ENCODE peak calls at places on chromosome 1, in eight cellular contexts. G is NCI-H1092; J is stimulated activated CD8-positive, alpha-beta memory T cell treated with anti-CD3 and anti-CD28 coated beads, Interleukin-4, amount 100 ng/mL, for 48 hours; V is neuronal stem cell; O is astrocyte of the hippocampus; B is NCI-H1105; W is T-helper 9 cell; K is caudate nucleus. Z is an unnamed sample.

GRCh38 chr1:64856564-64856963 is 109.8 kb downstream of the JAK1 start:
- DNase-seq in G (no peak), J (no peak), V (no peak), O (no peak), B (no peak), W (no peak), K (no peak), Z (no peak)

GRCh38 chr1:107551491-107551890 is 410.7 kb downstream of the NTNG1 start:
- DNase-seq in G (no peak), J (no peak), V (no peak), O (no peak), B (no peak), W (no peak), K (no peak), Z (no peak)

GRCh38 chr1:8880068-8880676 is 1.7 kb upstream of the ENO1 start:
- DNase-seq in G (no peak), J (no peak), V (no peak), O (peak), B (no peak), W (no peak), K (no peak), Z (no peak)

GRCh38 chr1:64092851-64093371 is 110.5 kb upstream of the UBE2U start:
- DNase-seq in G (no peak), J (no peak), V (no peak), O (peak), B (no peak), W (no peak), K (no peak), Z (no peak)

GRCh38 chr1:18384477-18384876 is 96.3 kb upstream of the KLHDC7A start:
- DNase-seq in G (no peak), J (no peak), V (no peak), O (no peak), B (no peak), W (no peak), K (no peak), Z (no peak)

GRCh38 chr1:172929006-172929405 is 121.7 kb downstream of the TNFSF18 start:
- DNase-seq in G (no peak), J (no peak), V (no peak), O (no peak), B (no peak), W (no peak), K (no peak), Z (no peak)

GRCh38 chr1:241637046-241637590 is 3.1 kb downstream of the CHML start:
- DNase-seq in G (no peak), J (no peak), V (no peak), O (peak), B (no peak), W (no peak), K (no peak), Z (no peak)

GRCh38 chr1:117657031-117657430 is 51.2 kb downstream of the TENT5C start:
- DNase-seq in G (no peak), J (no peak), V (peak), O (peak), B (no peak), W (no peak), K (no peak), Z (no peak)

GRCh38 chr1:92951141-92951582 is 10.1 kb downstream of the DIPK1A start:
- DNase-seq in G (no peak), J (no peak), V (no peak), O (peak), B (no peak), W (no peak), K (no peak), Z (no peak)

GRCh38 chr1:155210304-155210703 is 1.8 kb downstream of the MTX1 start:
- DNase-seq in G (no peak), J (no peak), V (no peak), O (no peak), B (no peak), W (no peak), K (no peak), Z (no peak)

GRCh38 chr1:203217139-203217621 is 12.3 kb downstream of the CHIT1 start:
- DNase-seq in G (no peak), J (no peak), V (no peak), O (no peak), B (no peak), W (no peak), K (no peak), Z (no peak)

GRCh38 chr1:246041360-246041759 is 465.7 kb downstream of the SMYD3 start:
- DNase-seq in G (no peak), J (no peak), V (no peak), O (no peak), B (no peak), W (no peak), K (no peak), Z (no peak)

GRCh38 chr1:232422098-232422497 is 207.8 kb downstream of the SIPA1L2 start:
- DNase-seq in G (no peak), J (no peak), V (no peak), O (no peak), B (no peak), W (no peak), K (no peak), Z (no peak)